ENCODE peak calls at places on chromosome 16, in seven cellular contexts. U, H, Y, W, S, F and M are unnamed samples.

GRCh38 chr16:10992112-10992511 is 47.7 kb downstream of the CLEC16A start:
- DNase-seq in U (no peak), H (no peak), Y (no peak), W (no peak), S (no peak), F (no peak), M (peak)

GRCh38 chr16:50416388-50416787 is 47.6 kb upstream of the BRD7 start:
- DNase-seq in U (no peak), H (no peak), Y (no peak), W (no peak), S (no peak), F (no peak), M (no peak)

GRCh38 chr16:85781685-85782370 is 17.5 kb downstream of the EMC8 start:
- DNase-seq in U (no peak), H (peak), Y (no peak), W (no peak), S (no peak), F (no peak), M (no peak)

GRCh38 chr16:85026696-85027095 is 899 bp upstream of the KIAA0513 start:
- DNase-seq in U (no peak), H (no peak), Y (no peak), W (no peak), S (no peak), F (no peak), M (no peak)

GRCh38 chr16:86882586-86883280 is 304.4 kb downstream of the FOXL1 start:
- DNase-seq in U (peak), H (no peak), Y (no peak), W (no peak), S (no peak), F (peak), M (peak)

GRCh38 chr16:27993587-27993986 is 69.9 kb downstream of the GSG1L start:
- DNase-seq in U (no peak), H (no peak), Y (no peak), W (no peak), S (no peak), F (no peak), M (no peak)

GRCh38 chr16:56862776-56863175 is 2.2 kb upstream of the SLC12A3 start:
- DNase-seq in U (no peak), H (no peak), Y (no peak), W (no peak), S (no peak), F (no peak), M (no peak)

GRCh38 chr16:69313469-69313868 is 2.3 kb downstream of the VPS4A start:
- DNase-seq in U (no peak), H (no peak), Y (no peak), W (no peak), S (no peak), F (no peak), M (no peak)

GRCh38 chr16:51818342-51818944 is 667.4 kb upstream of the SALL1 start:
- DNase-seq in U (no peak), H (peak), Y (no peak), W (no peak), S (no peak), F (peak), M (peak)

GRCh38 chr16:49828545-49829267 is 27.2 kb downstream of the ZNF423 start:
- DNase-seq in U (no peak), H (no peak), Y (no peak), W (no peak), S (no peak), F (no peak), M (no peak)

GRCh38 chr16:64453643-64454042 is 668.2 kb downstream of the CDH11 start:
- DNase-seq in U (no peak), H (no peak), Y (no peak), W (no peak), S (no peak), F (no peak), M (no peak)

GRCh38 chr16:17836868-17837602 is 366.3 kb upstream of the XYLT1 start:
- DNase-seq in U (peak), H (no peak), Y (no peak), W (no peak), S (peak), F (no peak), M (no peak)

GRCh38 chr16:24851700-24852099 is 5.9 kb downstream of the SLC5A11 start:
- DNase-seq in U (no peak), H (no peak), Y (no peak), W (no peak), S (no peak), F (no peak), M (no peak)

GRCh38 chr16:19555938-19556778 is 655 bp downstream of the VPS35L start:
- DNase-seq in U (no peak), H (no peak), Y (no peak), W (no peak), S (no peak), F (peak), M (no peak)

GRCh38 chr16:12398029-12398735 is 405.5 kb downstream of the CPPED1 start:
- DNase-seq in U (no peak), H (no peak), Y (no peak), W (no peak), S (no peak), F (no peak), M (peak)

GRCh38 chr16:48864055-48864454 is 254.1 kb upstream of the N4BP1 start:
- DNase-seq in U (no peak), H (no peak), Y (no peak), W (no peak), S (no peak), F (no peak), M (no peak)

GRCh38 chr16:13113786-13114185 is 212.4 kb downstream of the SHISA9 start:
- DNase-seq in U (no peak), H (no peak), Y (no peak), W (no peak), S (no peak), F (no peak), M (no peak)

GRCh38 chr16:7268182-7268581 is 64.5 kb upstream of the RBFOX1 start:
- DNase-seq in U (peak), H (no peak), Y (no peak), W (no peak), S (no peak), F (peak), M (no peak)

GRCh38 chr16:75250089-75250808 is 1.2 kb downstream of the BCAR1 start:
- DNase-seq in U (no peak), H (no peak), Y (no peak), W (no peak), S (no peak), F (no peak), M (no peak)

GRCh38 chr16:30491744-30492308 is 19.3 kb downstream of the ITGAL start:
- DNase-seq in U (peak), H (no peak), Y (no peak), W (no peak), S (no peak), F (peak), M (peak)

GRCh38 chr16:4702466-4702808 is 9.1 kb downstream of the NUDT16L1 start:
- DNase-seq in U (no peak), H (no peak), Y (no peak), W (no peak), S (no peak), F (no peak), M (no peak)

GRCh38 chr16:49639739-49640388 is 216.0 kb downstream of the ZNF423 start:
- DNase-seq in U (no peak), H (no peak), Y (no peak), W (no peak), S (peak), F (peak), M (peak)

GRCh38 chr16:89156740-89157645 is 14.6 kb upstream of the CDH15 start:
- DNase-seq in U (no peak), H (no peak), Y (no peak), W (no peak), S (no peak), F (no peak), M (no peak)

GRCh38 chr16:91484-91883 is 13.5 kb downstream of the MPG start:
- DNase-seq in U (no peak), H (peak), Y (no peak), W (no peak), S (no peak), F (no peak), M (no peak)

GRCh38 chr16:10538583-10538982 is 41.8 kb downstream of the EMP2 start:
- DNase-seq in U (no peak), H (no peak), Y (no peak), W (no peak), S (no peak), F (no peak), M (no peak)

GRCh38 chr16:30893082-30893743 is 664 bp downstream of the BCL7C start:
- DNase-seq in U (no peak), H (no peak), Y (no peak), W (no peak), S (no peak), F (no peak), M (no peak)

GRCh38 chr16:200388-200787 is 20.1 kb downstream of the HBQ1 start:
- DNase-seq in U (no peak), H (no peak), Y (no peak), W (no peak), S (no peak), F (no peak), M (no peak)

GRCh38 chr16:84132527-84133285 is 12.3 kb downstream of the HSDL1 start:
- DNase-seq in U (no peak), H (no peak), Y (no peak), W (no peak), S (no peak), F (no peak), M (no peak)

GRCh38 chr16:7405166-7405565 is 72.5 kb downstream of the RBFOX1 start:
- DNase-seq in U (no peak), H (no peak), Y (no peak), W (no peak), S (no peak), F (no peak), M (no peak)

GRCh38 chr16:65002265-65002664 is 119.6 kb downstream of the CDH11 start:
- DNase-seq in U (no peak), H (no peak), Y (no peak), W (no peak), S (no peak), F (peak), M (no peak)

GRCh38 chr16:81511371-81511770 is 66.8 kb downstream of the CMIP start:
- DNase-seq in U (no peak), H (no peak), Y (no peak), W (no peak), S (no peak), F (peak), M (no peak)

GRCh38 chr16:51404386-51404785 is 253.3 kb upstream of the SALL1 start:
- DNase-seq in U (no peak), H (no peak), Y (no peak), W (no peak), S (no peak), F (no peak), M (no peak)

GRCh38 chr16:760498-761343 is at the start of gene MSLN:
- DNase-seq in U (peak), H (no peak), Y (no peak), W (no peak), S (no peak), F (no peak), M (no peak)

GRCh38 chr16:4947722-4948503 is 10.2 kb upstream of the SEC14L5 start:
- DNase-seq in U (no peak), H (no peak), Y (no peak), W (no peak), S (no peak), F (peak), M (no peak)

GRCh38 chr16:23679274-23679985 is 741 bp downstream of the PLK1 start:
- DNase-seq in U (peak), H (no peak), Y (no peak), W (no peak), S (no peak), F (peak), M (no peak)

GRCh38 chr16:54326266-54326662 is 39.7 kb upstream of the IRX3 start:
- DNase-seq in U (peak), H (no peak), Y (no peak), W (no peak), S (no peak), F (no peak), M (no peak)

GRCh38 chr16:20743591-20743990 is 2.0 kb upstream of the THUMPD1 start:
- DNase-seq in U (no peak), H (no peak), Y (no peak), W (no peak), S (no peak), F (no peak), M (no peak)

GRCh38 chr16:50247123-50247905 is 19.0 kb upstream of the ADCY7 start:
- DNase-seq in U (no peak), H (no peak), Y (no peak), W (no peak), S (no peak), F (no peak), M (no peak)

GRCh38 chr16:28014851-28015250 is 48.7 kb downstream of the GSG1L start:
- DNase-seq in U (no peak), H (no peak), Y (no peak), W (no peak), S (no peak), F (no peak), M (no peak)